ENCODE peak calls at places on chromosomes 7 and 10, in nine cellular contexts. D is right lobe of liver, R is tibial artery, C is HFF-Myc, M is GM12864, A is uterus, J is heart right ventricle, U is adrenal gland, X is GM06990. L is an unnamed sample.

GRCh38 chr7:34596887-34597286 is 61.1 kb upstream of the NPSR1 start:
- DNase-seq in D (no peak), R (no peak), C (no peak), M (no peak), A (no peak), J (no peak), U (no peak), X (no peak), L (no peak)

GRCh38 chr10:94194256-94194655 is 168.5 kb downstream of the NOC3L start:
- DNase-seq in D (no peak), R (no peak), C (peak; percentile 41), M (no peak), A (no peak), J (no peak), U (no peak), X (no peak), L (no peak)

GRCh38 chr10:81873932-81874816 is 820 bp upstream of the NRG3 start:
- DNase-seq in D (peak; percentile 74), R (peak; percentile 24), C (no peak), M (no peak), A (no peak), J (peak; percentile 25), U (peak; percentile 61), X (no peak), L (peak; percentile 30)

GRCh38 chr10:93485690-93486089 is 3.6 kb upstream of the MYOF start:
- DNase-seq in D (no peak), R (no peak), C (no peak), M (no peak), A (no peak), J (no peak), U (no peak), X (no peak), L (no peak)

GRCh38 chr7:118870187-118870586 is 645.7 kb downstream of the ANKRD7 start:
- DNase-seq in D (no peak), R (no peak), C (no peak), M (no peak), A (no peak), J (no peak), U (no peak), X (no peak), L (no peak)

GRCh38 chr7:88758355-88759215 is 915 bp upstream of the ZNF804B start:
- DNase-seq in D (peak; percentile 22), R (no peak), C (no peak), M (no peak), A (no peak), J (no peak), U (peak; percentile 18), X (peak; percentile 3), L (peak; percentile 21)

GRCh38 chr7:47389923-47390630 is 191.8 kb downstream of the TNS3 start:
- DNase-seq in D (no peak), R (no peak), C (no peak), M (no peak), A (no peak), J (no peak), U (no peak), X (no peak), L (no peak)

GRCh38 chr7:85749715-85750453 is 563.0 kb upstream of the SEMA3D start:
- DNase-seq in D (no peak), R (no peak), C (no peak), M (no peak), A (no peak), J (no peak), U (no peak), X (no peak), L (no peak)

GRCh38 chr7:22549667-22550513 is 49.9 kb upstream of the STEAP1B start:
- DNase-seq in D (no peak), R (no peak), C (no peak), M (no peak), A (no peak), J (no peak), U (no peak), X (no peak), L (no peak)

GRCh38 chr7:44087914-44088838 is 5.8 kb upstream of the POLM start:
- DNase-seq in D (peak; percentile 78), R (peak; percentile 85), C (peak; percentile 83), M (no peak), A (peak; percentile 81), J (peak; percentile 58), U (no peak), X (no peak), L (peak; percentile 71)

GRCh38 chr10:108956149-108956548 is 967.2 kb downstream of the XPNPEP1 start:
- DNase-seq in D (no peak), R (no peak), C (no peak), M (no peak), A (no peak), J (no peak), U (no peak), X (no peak), L (no peak)

GRCh38 chr7:46933596-46933995 is 648.3 kb downstream of the TNS3 start:
- DNase-seq in D (no peak), R (no peak), C (no peak), M (no peak), A (no peak), J (no peak), U (no peak), X (no peak), L (no peak)

GRCh38 chr10:80273523-80274170 is 15.8 kb downstream of the MAT1A start:
- DNase-seq in D (peak; percentile 26), R (no peak), C (no peak), M (no peak), A (no peak), J (no peak), U (no peak), X (no peak), L (no peak)

GRCh38 chr10:13882112-13882711 is 295.4 kb downstream of the PRPF18 start:
- DNase-seq in D (peak; percentile 42), R (peak; percentile 49), C (peak; percentile 90), M (no peak), A (no peak), J (peak; percentile 69), U (no peak), X (no peak), L (no peak)

GRCh38 chr10:116744163-116744788 is 1.9 kb upstream of the HSPA12A start:
- DNase-seq in D (no peak), R (no peak), C (no peak), M (no peak), A (no peak), J (no peak), U (no peak), X (no peak), L (no peak)

GRCh38 chr10:55630491-55631056 is 730.5 kb downstream of the ZWINT start:
- DNase-seq in D (peak; percentile 19), R (no peak), C (no peak), M (no peak), A (no peak), J (no peak), U (peak; percentile 57), X (no peak), L (no peak)

DNA sequence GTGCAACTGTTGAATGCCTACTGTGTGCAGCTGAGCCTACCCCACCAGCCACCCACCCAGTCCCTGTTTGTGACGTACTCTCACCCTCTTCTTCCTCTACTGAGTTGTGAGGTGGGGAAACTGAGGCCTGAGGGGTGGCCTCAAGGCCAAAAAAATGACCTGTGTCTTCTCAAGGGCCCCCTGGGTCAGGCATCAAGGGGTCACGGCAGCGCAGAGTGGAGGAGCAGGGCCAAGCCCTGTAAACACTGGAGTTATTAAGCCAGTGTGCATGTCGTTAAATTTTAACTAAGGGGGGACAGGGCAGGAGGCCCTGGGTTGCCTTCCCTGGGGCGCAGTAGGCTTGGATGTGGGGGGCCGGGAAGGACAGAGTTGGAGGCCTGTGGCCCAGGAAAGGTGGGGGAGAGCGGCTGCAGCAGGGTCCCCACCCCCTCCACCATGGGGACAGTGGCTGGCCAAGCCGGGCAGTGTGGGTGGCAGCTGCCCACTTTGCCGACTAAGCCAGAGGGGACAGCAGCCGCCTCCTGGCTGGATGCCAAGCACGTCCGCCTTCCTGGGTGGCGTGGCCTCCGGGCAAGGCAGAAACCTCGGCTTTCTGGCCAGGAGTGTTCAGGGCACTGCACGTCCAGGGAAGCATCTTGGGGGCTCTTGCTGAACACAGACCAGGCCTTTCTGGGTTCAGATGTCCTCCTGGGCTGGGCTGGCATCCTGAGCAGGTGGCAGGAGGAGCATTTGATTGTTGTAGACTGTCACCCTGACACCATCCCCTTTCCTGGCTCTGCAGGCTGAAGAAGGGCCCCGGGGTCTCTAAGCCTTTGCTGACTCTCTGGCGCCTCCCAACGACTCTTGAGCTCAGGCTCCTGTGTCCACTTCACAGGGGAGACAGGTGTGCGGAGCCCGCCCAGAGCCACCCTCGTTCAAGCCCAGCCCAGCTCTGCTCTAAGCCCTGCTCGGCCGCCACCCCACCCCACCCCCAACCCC is 1.9 kb downstream of the SLC29A4 start:
- DNase-seq in D (peak; percentile 85), R (no peak), C (no peak), M (peak; percentile 8), A (no peak), J (no peak), U (no peak), X (no peak), L (peak; percentile 69)
- TF ChIP-seq CTCF in D (no peak), R (no peak), C (peak; percentile 43), M (peak; percentile 55), A (no peak), J (no peak), U (no peak), X (peak; percentile 65), L (no peak)

DNA sequence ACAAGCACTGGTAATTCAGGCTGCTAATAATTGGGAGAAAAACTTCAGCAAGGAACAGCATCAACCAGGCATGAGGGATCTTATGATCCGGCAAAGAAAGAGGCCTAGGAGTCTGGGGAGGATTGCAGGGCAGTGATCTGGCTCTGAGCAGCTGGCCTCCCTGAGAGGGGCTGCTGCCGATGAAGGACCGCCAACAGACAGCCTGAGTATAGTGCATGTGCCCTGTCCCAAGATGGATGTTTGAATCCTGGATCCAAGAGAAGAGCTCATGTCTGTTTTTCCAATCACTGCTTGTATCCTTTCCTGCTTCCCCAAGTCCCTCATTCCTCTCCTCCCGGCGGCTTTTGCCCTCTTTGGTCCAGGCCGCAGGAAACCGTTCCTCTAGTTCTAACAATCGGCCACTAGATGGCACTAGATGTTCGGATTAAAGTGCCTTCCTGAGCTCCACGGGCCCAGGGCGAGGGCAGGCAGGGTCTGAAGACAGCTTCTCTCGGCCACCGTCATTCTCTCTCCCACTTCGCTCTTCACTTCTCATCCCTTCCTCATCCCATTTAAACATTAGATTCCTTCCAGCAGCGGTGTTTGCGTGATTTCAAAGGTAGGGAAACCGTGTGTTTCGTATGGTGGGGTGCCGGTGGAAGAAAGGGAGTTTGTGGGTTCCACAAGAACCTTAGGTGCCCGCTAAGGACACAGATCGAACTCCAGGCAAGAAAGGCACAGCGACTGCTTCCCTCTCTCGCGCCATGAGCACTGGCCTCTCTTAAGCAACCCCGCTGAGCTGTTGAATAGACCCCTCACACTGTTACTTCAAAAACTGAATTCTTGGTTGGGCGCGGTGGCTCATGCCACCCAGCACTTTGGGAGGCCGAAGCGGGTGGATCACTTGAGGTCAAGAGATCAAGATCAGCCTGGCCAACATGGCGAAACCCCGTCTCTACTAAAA is 82.4 kb downstream of the ADCYAP1R1 start:
- DNase-seq in D (peak; percentile 68), R (peak; percentile 60), C (peak; percentile 54), M (peak; percentile 22), A (peak; percentile 58), J (peak; percentile 73), U (peak; percentile 65), X (peak; percentile 13), L (no peak)
- H3K4me3 ChIP-seq in D (no peak overlapping the region), R (no peak overlapping the region), C (no peak overlapping the region), M (no peak overlapping the region), A (no peak overlapping the region), J (no peak overlapping the region), U (no peak overlapping the region), X (no peak overlapping the region), L (no peak overlapping the region)

GRCh38 chr7:29397398-29397797 is 166.2 kb upstream of the PRR15 start:
- DNase-seq in D (no peak), R (no peak), C (no peak), M (no peak), A (no peak), J (no peak), U (no peak), X (no peak), L (no peak)
- TF ChIP-seq CTCF in D (no peak), R (no peak), C (no peak), M (no peak), A (no peak), J (no peak), U (no peak), X (no peak), L (no peak)

GRCh38 chr7:57203161-57203791 is 71.0 kb upstream of the ZNF479 start:
- DNase-seq in D (no peak), R (no peak), C (no peak), M (no peak), A (no peak), J (no peak), U (no peak), X (no peak), L (no peak)
- H3K4me3 ChIP-seq in D (no peak overlapping the region), R (no peak overlapping the region), C (no peak overlapping the region), M (no peak overlapping the region), A (no peak overlapping the region), J (no peak overlapping the region), U (no peak overlapping the region), X (no peak overlapping the region), L (no peak overlapping the region)